ENCODE peak calls at places on chromosomes 4 and X, in five cellular contexts. X, A, V, J and B are unnamed samples.

GRCh38 chrX:120794525-120794975 is 81.1 kb downstream of the CT47B1 start:
- DNase-seq in X (no peak), V (no peak), J (peak; percentile 73), A (no peak), B (no peak)

GRCh38 chr4:83112239-83112638 is 2.3 kb downstream of the PLAC8 start:
- DNase-seq in J (no peak), X (no peak), A (no peak), V (no peak), B (no peak)

GRCh38 chr4:89379541-89380035 is 72.0 kb upstream of the GPRIN3 start:
- DNase-seq in X (no peak), A (no peak), V (no peak), J (no peak), B (no peak)

GRCh38 chr4:42048394-42048793 is 58.1 kb downstream of the SLC30A9 start:
- DNase-seq in V (no peak), X (no peak), J (peak; percentile 68), A (no peak), B (no peak)

GRCh38 chr4:158371158-158371557 is 150.5 kb upstream of the RXFP1 start:
- DNase-seq in A (no peak), J (peak; percentile 50), V (no peak), X (no peak), B (no peak)

GRCh38 chr4:18248611-18249010 is 227.1 kb upstream of the LCORL start:
- DNase-seq in A (no peak), X (no peak), J (no peak), V (no peak), B (no peak)

GRCh38 chr4:3332498-3332897 is 39.7 kb downstream of the RGS12 start:
- DNase-seq in A (peak; percentile 36), X (no peak), V (no peak), J (no peak), B (no peak)

GRCh38 chr4:145484240-145484846 is 2.7 kb downstream of the SMAD1 start:
- DNase-seq in A (no peak), X (no peak), J (no peak), V (no peak), B (no peak)

GRCh38 chrX:71867680-71868079 is 43.0 kb upstream of the NHSL2 start:
- DNase-seq in V (no peak), X (no peak), J (no peak), A (no peak), B (no peak)

GRCh38 chrX:48083212-48083611 is 11.8 kb upstream of the ZNF630 start:
- DNase-seq in X (peak; percentile 60), A (peak; percentile 62), V (no peak), J (no peak), B (no peak)

GRCh38 chrX:2500681-2501151 is at the start of the genes DHRSX and ZBED1:
- DNase-seq in X (no peak), V (peak; percentile 51), J (no peak), A (no peak), B (peak; percentile 72)

GRCh38 chr4:68109891-68110290 is 19.8 kb downstream of the TMPRSS11F start:
- DNase-seq in J (no peak), A (no peak), V (no peak), X (no peak), B (no peak)

GRCh38 chrX:3549442-3549875 is 164.0 kb downstream of the PRKX start:
- DNase-seq in X (peak; percentile 8), J (no peak), V (no peak), A (no peak), B (no peak)

GRCh38 chr4:24488399-24489164 is 95.8 kb downstream of the DHX15 start:
- DNase-seq in V (peak; percentile 72), J (no peak), X (peak; percentile 93), A (peak; percentile 83), B (no peak)
- H3K27ac ChIP-seq in V (no peak overlapping the region), J (no peak overlapping the region), X (no peak overlapping the region), A (no peak overlapping the region), B (no peak overlapping the region)

DNA sequence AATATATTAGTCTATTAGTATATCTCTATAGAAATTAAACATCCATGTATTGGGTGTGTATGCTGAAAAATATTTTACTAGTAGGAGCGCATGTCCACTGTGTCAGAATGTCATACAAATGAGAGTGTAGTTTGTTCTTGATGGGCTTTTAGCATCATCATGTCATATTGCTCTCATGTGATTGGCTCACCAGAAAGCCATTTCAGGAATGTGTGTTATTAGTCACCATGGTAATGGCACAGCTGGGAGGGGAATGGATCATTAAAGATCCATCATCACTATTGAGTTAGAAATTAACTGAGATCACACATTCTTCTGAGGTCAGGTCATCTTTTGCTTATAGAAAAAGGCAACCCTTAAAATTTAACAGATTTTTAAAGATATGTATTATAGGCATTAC is 77.3 kb downstream of the PHEX start:
- DNase-seq in J (peak; percentile 35), X (peak; percentile 31), V (no peak), A (no peak), B (no peak)
- TF ChIP-seq CTCF in J (no peak), X (no peak), V (no peak), A (no peak), B (no peak)

GRCh38 chr4:44149242-44149641 is 299.4 kb downstream of the KCTD8 start:
- DNase-seq in A (no peak), J (no peak), V (no peak), X (no peak), B (no peak)

GRCh38 chr4:44150091-44150576 is 298.5 kb downstream of the KCTD8 start:
- DNase-seq in J (no peak), V (no peak), A (no peak), X (no peak), B (no peak)

GRCh38 chr4:44146516-44146915 is 302.1 kb downstream of the KCTD8 start:
- DNase-seq in V (no peak), X (no peak), A (no peak), J (no peak), B (no peak)

GRCh38 chr4:44145868-44146267 is 302.7 kb downstream of the KCTD8 start:
- DNase-seq in X (no peak), V (no peak), J (no peak), A (no peak), B (no peak)
- H3K27ac ChIP-seq in X (no peak overlapping the region), V (no peak overlapping the region), J (no peak overlapping the region), A (no peak overlapping the region), B (no peak overlapping the region)

GRCh38 chr4:128600410-128600809 is 209.1 kb upstream of the JADE1 start:
- DNase-seq in X (no peak), J (no peak), V (no peak), A (no peak), B (no peak)
- TF ChIP-seq CTCF in X (no peak), J (no peak), V (no peak), A (no peak), B (no peak)

GRCh38 chr4:183636488-183636887 is 22.5 kb downstream of the RWDD4 start:
- DNase-seq in V (no peak), J (no peak), A (no peak), X (peak; percentile 27), B (no peak)
- H3K27ac ChIP-seq in V (peak overlapping the region; percentile 10), J (peak overlapping the region; percentile 46), A (peak overlapping the region; percentile 2), X (peak overlapping the region; percentile 62), B (peak overlapping the region; percentile 74)

GRCh38 chr4:25843340-25844097 is 19.3 kb downstream of the SEL1L3 start:
- DNase-seq in A (no peak), X (no peak), V (peak; percentile 58), J (no peak), B (peak; percentile 69)

GRCh38 chr4:25845841-25846653 is 16.7 kb downstream of the SEL1L3 start:
- DNase-seq in A (no peak), V (no peak), J (no peak), X (peak; percentile 42), B (no peak)

GRCh38 chr4:25839687-25840086 is 23.1 kb downstream of the SEL1L3 start:
- DNase-seq in J (no peak), V (no peak), A (no peak), X (no peak), B (peak; percentile 4)

GRCh38 chr4:25844957-25845712 is 17.7 kb downstream of the SEL1L3 start:
- DNase-seq in A (no peak), V (no peak), X (no peak), J (no peak), B (peak; percentile 29)

GRCh38 chr4:25842229-25842840 is 20.5 kb downstream of the SEL1L3 start:
- DNase-seq in J (no peak), V (no peak), X (peak; percentile 75), A (no peak), B (peak; percentile 22)
- TF ChIP-seq CTCF in J (no peak), V (no peak), X (peak; percentile 76), A (no peak), B (no peak)

DNA sequence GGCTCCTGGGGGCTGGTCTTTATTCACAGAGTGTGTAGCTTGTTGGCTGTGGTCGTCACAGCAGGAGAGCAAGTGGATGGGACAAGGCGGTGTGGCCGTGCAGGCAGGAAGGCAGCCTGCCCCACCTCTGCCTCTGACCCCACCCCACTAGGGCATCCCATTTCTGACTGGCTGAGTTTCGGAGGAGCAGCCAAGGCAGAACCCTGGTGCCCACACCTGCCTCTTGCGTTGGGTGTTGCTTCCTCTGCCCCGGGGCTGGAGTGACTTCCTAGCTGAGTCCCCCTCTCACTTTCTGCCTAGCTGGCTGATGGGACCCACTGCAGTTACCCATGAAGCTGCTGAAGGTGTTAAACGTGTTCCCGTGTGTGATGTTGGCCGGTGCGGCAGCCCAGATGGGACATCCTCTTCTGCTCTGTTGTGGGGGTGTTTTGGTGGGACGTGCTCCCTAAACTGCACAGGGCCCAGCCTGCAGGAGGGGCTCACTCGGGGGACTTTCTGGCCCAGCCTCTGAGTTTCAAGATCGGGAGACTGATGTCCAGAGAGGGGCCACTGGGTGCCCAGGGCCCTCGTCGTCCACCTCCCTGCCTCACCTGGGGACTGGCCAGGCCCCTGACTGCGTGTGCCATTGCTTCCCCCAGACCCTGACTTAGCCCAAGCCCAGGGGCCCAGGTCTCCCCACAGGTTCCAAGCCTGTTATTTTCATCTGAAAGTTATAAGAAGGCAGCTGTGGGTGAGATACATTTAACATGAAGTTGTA is 101.5 kb downstream of the PSAPL1 start:
- DNase-seq in V (peak; percentile 16), X (no peak), J (no peak), A (no peak), B (no peak)
- H3K27ac ChIP-seq in V (no peak overlapping the region), X (no peak overlapping the region), J (no peak overlapping the region), A (no peak overlapping the region), B (no peak overlapping the region)

DNA sequence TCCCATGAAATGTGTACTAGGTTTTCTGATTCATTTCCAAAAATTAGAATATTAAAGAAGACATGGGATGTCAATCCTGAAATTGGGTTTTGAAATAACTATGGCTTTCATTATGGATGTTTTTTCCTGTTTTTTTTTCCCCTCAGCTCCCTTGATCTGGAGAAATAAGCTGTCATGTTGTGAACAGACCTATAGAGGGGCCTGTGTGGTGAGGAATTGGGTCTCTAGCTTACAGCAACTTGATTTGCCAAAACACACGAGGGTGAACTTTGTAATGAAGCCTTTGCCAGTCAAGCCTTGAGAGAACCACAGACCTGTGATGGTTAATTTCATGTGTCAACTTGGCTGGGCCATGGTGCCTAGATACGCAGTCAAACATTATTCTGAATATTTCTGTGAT is 2413.6 kb downstream of the PCDH7 start:
- DNase-seq in V (no peak), A (no peak), J (no peak), X (peak; percentile 43), B (no peak)
- TF ChIP-seq CTCF in V (no peak), A (no peak), J (no peak), X (peak; percentile 26), B (no peak)

GRCh38 chr4:86939123-86939522 is 4.3 kb downstream of the AFF1 start:
- DNase-seq in A (no peak), X (no peak), J (peak; percentile 40), V (no peak), B (no peak)
- H3K27ac ChIP-seq in A (peak overlapping the region; percentile 43), X (peak overlapping the region; percentile 46), J (no peak overlapping the region), V (no peak overlapping the region), B (peak overlapping the region; percentile 56)